ENCODE peak calls at places on chromosomes 1 and 21, in seven cellular contexts. Q, S, L, D, O, B and X are unnamed samples.

GRCh38 chr1:41073971-41074370 is 52.4 kb upstream of the SLFNL1 start:
- DNase-seq in Q (no peak), S (no peak), L (no peak), D (no peak), O (no peak), B (no peak), X (no peak)

GRCh38 chr1:10338047-10338446 is 60.8 kb upstream of the PGD start:
- DNase-seq in Q (peak; percentile 34), S (peak; percentile 3), L (peak; percentile 77), D (peak; percentile 12), O (no peak), B (peak; percentile 49), X (peak; percentile 48)

GRCh38 chr1:234881893-234882771 is 246.5 kb downstream of the TOMM20 start:
- DNase-seq in Q (no peak), S (no peak), L (no peak), D (no peak), O (peak; percentile 6), B (no peak), X (no peak)

GRCh38 chr1:33443067-33443704 is 12.3 kb upstream of the PHC2 start:
- DNase-seq in Q (no peak), S (no peak), L (no peak), D (no peak), O (no peak), B (no peak), X (no peak)

GRCh38 chr1:27099904-27100796 is 54.8 kb downstream of the SLC9A1 start:
- DNase-seq in Q (no peak), S (no peak), L (peak; percentile 53), D (no peak), O (no peak), B (no peak), X (no peak)

GRCh38 chr21:35189077-35189863 is 140.2 kb upstream of the RUNX1 start:
- DNase-seq in Q (no peak), S (no peak), L (no peak), D (peak; percentile 66), O (no peak), B (no peak), X (no peak)

GRCh38 chr1:53074313-53075154 is 12.5 kb downstream of the PODN start:
- DNase-seq in Q (no peak), S (no peak), L (no peak), D (no peak), O (peak; percentile 46), B (no peak), X (no peak)

GRCh38 chr1:157092831-157093230 is 6.8 kb downstream of the ETV3L start:
- DNase-seq in Q (no peak), S (no peak), L (peak; percentile 27), D (no peak), O (no peak), B (no peak), X (no peak)

GRCh38 chr1:39576016-39576657 is 453 bp downstream of the PABPC4 start:
- DNase-seq in Q (no peak), S (no peak), L (peak; percentile 39), D (no peak), O (no peak), B (no peak), X (peak; percentile 7)

GRCh38 chr1:67716800-67717199 is 31.8 kb downstream of the GADD45A start:
- DNase-seq in Q (no peak), S (no peak), L (no peak), D (no peak), O (no peak), B (no peak), X (no peak)

GRCh38 chr21:43772368-43772870 is 3.7 kb downstream of the CSTB start:
- DNase-seq in Q (no peak), S (no peak), L (peak; percentile 72), D (no peak), O (no peak), B (no peak), X (no peak)

GRCh38 chr1:109787211-109787844 is 23.6 kb upstream of the EPS8L3 start:
- DNase-seq in Q (no peak), S (no peak), L (no peak), D (no peak), O (peak; percentile 47), B (no peak), X (no peak)

GRCh38 chr1:182595641-182596240 is 6.7 kb upstream of the RNASEL start:
- DNase-seq in Q (peak; percentile 3), S (no peak), L (peak; percentile 86), D (peak; percentile 50), O (no peak), B (peak; percentile 77), X (peak; percentile 76)

GRCh38 chr1:43598622-43599021 is 51.3 kb upstream of the KDM4A start:
- DNase-seq in Q (no peak), S (no peak), L (no peak), D (no peak), O (no peak), B (no peak), X (no peak)

GRCh38 chr21:41068411-41069304 is 99.3 kb upstream of the BACE2 start:
- DNase-seq in Q (peak; percentile 71), S (peak; percentile 43), L (peak; percentile 87), D (peak; percentile 83), O (peak; percentile 95), B (peak; percentile 71), X (peak; percentile 91)

GRCh38 chr21:38787461-38788274 is 18.1 kb upstream of the ETS2 start:
- DNase-seq in Q (no peak), S (no peak), L (peak; percentile 37), D (peak; percentile 99), O (no peak), B (no peak), X (no peak)

GRCh38 chr1:165632491-165632890 is 1.5 kb downstream of the MGST3 start:
- DNase-seq in Q (no peak), S (no peak), L (no peak), D (no peak), O (no peak), B (no peak), X (no peak)

GRCh38 chr1:24203404-24203803 is 16.3 kb upstream of the IFNLR1 start:
- DNase-seq in Q (no peak), S (no peak), L (no peak), D (peak; percentile 93), O (no peak), B (no peak), X (no peak)

GRCh38 chr21:26495283-26495849 is 77.7 kb downstream of the CYYR1 start:
- DNase-seq in Q (no peak), S (no peak), L (no peak), D (no peak), O (no peak), B (no peak), X (no peak)

GRCh38 chr21:9767592-9768375 is 753.6 kb upstream of the TPTE start:
- DNase-seq in Q (no peak), S (no peak), L (no peak), D (no peak), O (peak; percentile 98), B (no peak), X (no peak)

GRCh38 chr1:28835237-28835650 is 23.3 kb downstream of the OPRD1 start:
- DNase-seq in Q (peak; percentile 15), S (no peak), L (no peak), D (no peak), O (no peak), B (no peak), X (no peak)

GRCh38 chr1:28926629-28927441 is 12.5 kb downstream of the EPB41 start:
- DNase-seq in Q (no peak), S (no peak), L (peak; percentile 16), D (peak; percentile 54), O (no peak), B (no peak), X (no peak)

GRCh38 chr21:44380876-44381275 is 27.5 kb downstream of the TRPM2 start:
- DNase-seq in Q (no peak), S (no peak), L (no peak), D (no peak), O (no peak), B (no peak), X (no peak)

GRCh38 chr1:94737124-94737998 is 82.8 kb upstream of the SLC44A3 start:
- DNase-seq in Q (no peak), S (no peak), L (no peak), D (no peak), O (no peak), B (no peak), X (no peak)

GRCh38 chr21:45554477-45555175 is 12.4 kb upstream of the SLC19A1 start:
- DNase-seq in Q (peak; percentile 69), S (peak; percentile 34), L (peak; percentile 71), D (peak; percentile 77), O (no peak), B (peak; percentile 75), X (peak; percentile 88)

GRCh38 chr21:28521932-28522826 is 470.5 kb downstream of the LTN1 start:
- DNase-seq in Q (no peak), S (no peak), L (peak; percentile 45), D (peak; percentile 30), O (no peak), B (no peak), X (no peak)

GRCh38 chr1:67888707-67889106 is 55.4 kb upstream of the GNG12 start:
- DNase-seq in Q (no peak), S (no peak), L (peak; percentile 56), D (no peak), O (no peak), B (no peak), X (no peak)

GRCh38 chr1:100325415-100326324 is 26.6 kb upstream of the CDC14A start:
- DNase-seq in Q (no peak), S (no peak), L (peak; percentile 73), D (peak; percentile 35), O (no peak), B (no peak), X (no peak)

GRCh38 chr1:158793604-158794003 is 12.6 kb upstream of the OR6N2 start:
- DNase-seq in Q (no peak), S (no peak), L (peak; percentile 68), D (no peak), O (no peak), B (no peak), X (no peak)

GRCh38 chr1:96370752-96371151 is 350.8 kb upstream of the PTBP2 start:
- DNase-seq in Q (no peak), S (no peak), L (no peak), D (no peak), O (no peak), B (no peak), X (no peak)

GRCh38 chr1:236868625-236869467 is 73.8 kb downstream of the MTR start:
- DNase-seq in Q (no peak), S (no peak), L (peak; percentile 71), D (peak; percentile 52), O (no peak), B (no peak), X (peak; percentile 19)

GRCh38 chr21:44379991-44380865 is 26.8 kb downstream of the TRPM2 start:
- DNase-seq in Q (no peak), S (no peak), L (peak; percentile 19), D (no peak), O (no peak), B (no peak), X (no peak)

GRCh38 chr1:85894651-85895050 is 186.4 kb upstream of the ZNHIT6 start:
- DNase-seq in Q (no peak), S (no peak), L (peak; percentile 66), D (no peak), O (no peak), B (peak; percentile 67), X (peak; percentile 6)